ENCODE peak calls at places on chromosomes 11 and 22, in six cellular contexts. E is GDM1, G is RPMI7951, B is neural progenitor cell, Q is astrocyte of the spinal cord, U is ACHN. K is an unnamed sample.

GRCh38 chr11:36411202-36411640 is 98.9 kb downstream of the TRAF6 start:
- DNase-seq in E (peak), G (no peak), B (no peak), Q (no peak), U (no peak), K (no peak)

GRCh38 chr11:132648841-132649240 is 883.5 kb downstream of the OPCML start:
- DNase-seq in E (no peak), G (no peak), B (no peak), Q (peak), U (no peak), K (no peak)

GRCh38 chr22:40387758-40388157 is 17.4 kb downstream of the SGSM3 start:
- DNase-seq in E (no peak), G (no peak), B (no peak), Q (no peak), U (no peak), K (no peak)

GRCh38 chr22:48695251-48695650 is 1132.4 kb downstream of the BRD1 start:
- DNase-seq in E (no peak), G (no peak), B (no peak), Q (no peak), U (no peak), K (no peak)

GRCh38 chr22:29744902-29745301 is 21.9 kb downstream of the ZMAT5 start:
- DNase-seq in E (no peak), G (no peak), B (no peak), Q (peak), U (peak), K (no peak)

GRCh38 chr11:44728085-44728410 is 1.3 kb downstream of the TSPAN18 start:
- DNase-seq in E (no peak), G (no peak), B (no peak), Q (no peak), U (no peak), K (no peak)

GRCh38 chr22:45919504-45920286 is 57.3 kb downstream of the WNT7B start:
- DNase-seq in E (no peak), G (peak), B (no peak), Q (no peak), U (no peak), K (no peak)

GRCh38 chr11:60842688-60843605 is 1.0 kb downstream of the CCDC86 start:
- DNase-seq in E (no peak), G (no peak), B (no peak), Q (peak), U (no peak), K (no peak)

GRCh38 chr11:27501102-27501501 is 5.5 kb downstream of the LIN7C start:
- DNase-seq in E (no peak), G (no peak), B (no peak), Q (no peak), U (no peak), K (no peak)

GRCh38 chr22:47147572-47147971 is 385.1 kb downstream of the TBC1D22A start:
- DNase-seq in E (no peak), G (no peak), B (no peak), Q (no peak), U (no peak), K (no peak)

GRCh38 chr11:69303427-69303826 is 9.5 kb downstream of the MYEOV start:
- DNase-seq in E (no peak), G (no peak), B (no peak), Q (no peak), U (no peak), K (no peak)

GRCh38 chr11:362642-363442 is 6.5 kb upstream of the B4GALNT4 start:
- DNase-seq in E (no peak), G (no peak), B (no peak), Q (no peak), U (no peak), K (no peak)

GRCh38 chr11:67548555-67549110 is 25.4 kb upstream of the CABP2 start:
- DNase-seq in E (no peak), G (no peak), B (no peak), Q (no peak), U (no peak), K (no peak)

GRCh38 chr11:20839231-20839630 is 169.8 kb downstream of the NELL1 start:
- DNase-seq in E (no peak), G (no peak), B (no peak), Q (no peak), U (no peak), K (no peak)

GRCh38 chr22:30324008-30324730 is 2.6 kb downstream of the TBC1D10A start:
- DNase-seq in E (peak), G (peak), B (no peak), Q (peak), U (no peak), K (no peak)

GRCh38 chr11:134068829-134069425 is at the start of gene JAM3:
- DNase-seq in E (peak), G (peak), B (peak), Q (peak), U (peak), K (peak)

GRCh38 chr22:18032455-18033101 is 8.2 kb upstream of the MICAL3 start:
- DNase-seq in E (no peak), G (peak), B (peak), Q (peak), U (peak), K (no peak)

GRCh38 chr11:34160049-34160721 is 54.8 kb downstream of the NAT10 start:
- DNase-seq in E (no peak), G (no peak), B (no peak), Q (peak), U (no peak), K (no peak)

GRCh38 chr11:113725411-113725810 is 19.3 kb upstream of the TMPRSS5 start:
- DNase-seq in E (no peak), G (peak), B (no peak), Q (no peak), U (no peak), K (no peak)

GRCh38 chr22:37817705-37818311 is 5.4 kb upstream of the GALR3 start:
- DNase-seq in E (peak), G (peak), B (peak), Q (peak), U (peak), K (peak)

GRCh38 chr22:47600281-47600680 is 837.8 kb downstream of the TBC1D22A start:
- DNase-seq in E (no peak), G (no peak), B (no peak), Q (no peak), U (no peak), K (no peak)

GRCh38 chr11:104352036-104352435 is 188.1 kb upstream of the PDGFD start:
- DNase-seq in E (no peak), G (no peak), B (no peak), Q (no peak), U (no peak), K (no peak)

GRCh38 chr11:119144825-119145476 is 3.9 kb upstream of the ABCG4 start:
- DNase-seq in E (peak), G (peak), B (peak), Q (peak), U (peak), K (peak)

GRCh38 chr22:27454807-27455450 is 346.6 kb downstream of the MN1 start:
- DNase-seq in E (no peak), G (no peak), B (no peak), Q (no peak), U (peak), K (no peak)

GRCh38 chr11:119919656-119920055 is 190.7 kb upstream of the NECTIN1 start:
- DNase-seq in E (no peak), G (no peak), B (no peak), Q (no peak), U (no peak), K (no peak)

GRCh38 chr11:45444796-45445195 is 158.7 kb upstream of the SYT13 start:
- DNase-seq in E (no peak), G (peak), B (no peak), Q (no peak), U (no peak), K (no peak)

GRCh38 chr11:131186629-131187075 is 183.8 kb upstream of the NTM start:
- DNase-seq in E (peak), G (peak), B (peak), Q (no peak), U (no peak), K (peak)

GRCh38 chr11:119284344-119285157 is 32.4 kb downstream of the MCAM start:
- DNase-seq in E (no peak), G (peak), B (peak), Q (peak), U (peak), K (peak)

K was measured in retina.